ENCODE peak calls at places on chromosomes 6 and 20, in ten cellular contexts. L is mucosa of descending colon, I is GM13977, R is astrocyte, H is bronchial epithelial cell, E is omental fat pad, O is anterior cingulate cortex, X is GM10248, V is HEK293T, Y is ELF-1. M is an unnamed sample.

GRCh38 chr6:152984387-152984872 is 1.6 kb upstream of the FBXO5 start:
- DNase-seq in L (no peak), I (peak; percentile 35), R (no peak), H (no peak), E (no peak), O (no peak), X (peak; percentile 45), V (no peak), Y (peak; percentile 43), M (no peak)

GRCh38 chr20:35883778-35884540 is 70.3 kb downstream of the SCAND1 start:
- DNase-seq in L (peak; percentile 62), I (peak; percentile 43), R (peak; percentile 100), H (peak; percentile 100), E (peak; percentile 27), O (peak; percentile 36), X (peak; percentile 54), V (peak; percentile 76), Y (peak; percentile 78), M (peak; percentile 51)

GRCh38 chr20:31705598-31706597 is 16.8 kb downstream of the BCL2L1 start:
- DNase-seq in L (no peak), I (peak; percentile 39), R (no peak), H (peak; percentile 70), E (no peak), O (no peak), X (peak; percentile 44), V (no peak), Y (no peak), M (no peak)

GRCh38 chr6:73854998-73855718 is 159.2 kb downstream of the CD109 start:
- DNase-seq in L (no peak), I (peak; percentile 47), R (peak; percentile 38), H (peak; percentile 58), E (no peak), O (no peak), X (peak; percentile 44), V (peak; percentile 21), Y (no peak), M (peak; percentile 26)

GRCh38 chr20:4519530-4519929 is 202.2 kb upstream of the PRND start:
- DNase-seq in L (no peak), I (peak; percentile 42), R (no peak), H (peak; percentile 46), E (no peak), O (no peak), X (peak; percentile 39), V (peak; percentile 39), Y (peak; percentile 70), M (no peak)

GRCh38 chr6:26216015-26216885 is 129.0 kb downstream of the HFE start:
- DNase-seq in L (peak; percentile 78), I (peak; percentile 88), R (peak; percentile 98), H (peak; percentile 100), E (no peak), O (peak; percentile 31), X (peak; percentile 85), V (no peak), Y (no peak), M (peak; percentile 95)

GRCh38 chr6:5300206-5300764 is 39.0 kb downstream of the FARS2 start:
- DNase-seq in L (no peak), I (no peak), R (no peak), H (no peak), E (no peak), O (no peak), X (no peak), V (no peak), Y (no peak), M (no peak)

GRCh38 chr6:81487489-81487888 is 265.0 kb downstream of the TENT5A start:
- DNase-seq in L (no peak), I (no peak), R (peak; percentile 22), H (no peak), E (no peak), O (peak; percentile 18), X (no peak), V (no peak), Y (no peak), M (no peak)

GRCh38 chr20:13817342-13817741 is 32.5 kb downstream of the NDUFAF5 start:
- DNase-seq in L (no peak), I (no peak), R (peak; percentile 28), H (peak; percentile 64), E (no peak), O (no peak), X (no peak), V (no peak), Y (no peak), M (no peak)

M was measured in stimulated activated naive CD4-positive, alpha-beta T cell.